ENCODE peak calls at places on chromosomes 16 and 17, in seven cellular contexts. V is colonic mucosa, G is mammary epithelial cell, L is prostate gland, E is left ventricle myocardium inferior, J is brain microvascular endothelial cell, W is cardiac muscle cell. Q is an unnamed sample.

GRCh38 chr17:73182616-73183310 is 10.1 kb upstream of the COG1 start:
- DNase-seq in G (no peak), J (no peak), E (no peak), W (no peak), V (no peak), L (no peak), Q (no peak)

GRCh38 chr16:64478258-64478906 is 643.5 kb downstream of the CDH11 start:
- DNase-seq in V (no peak), E (no peak), W (peak; percentile 14), G (no peak), J (peak; percentile 81), L (peak; percentile 51), Q (no peak)

GRCh38 chr16:12120982-12121652 is 144.6 kb downstream of the SNX29 start:
- DNase-seq in V (no peak), W (no peak), J (no peak), L (no peak), E (no peak), G (no peak), Q (no peak)

GRCh38 chr16:54526916-54527315 is 240.3 kb upstream of the IRX3 start:
- DNase-seq in J (peak; percentile 31), G (peak; percentile 20), E (no peak), V (no peak), L (no peak), W (no peak), Q (no peak)

GRCh38 chr17:73313526-73314127 is 1.8 kb upstream of the CDC42EP4 start:
- DNase-seq in J (no peak), L (no peak), E (no peak), W (no peak), G (no peak), V (no peak), Q (no peak)

GRCh38 chr16:50402298-50402895 is 33.6 kb upstream of the BRD7 start:
- DNase-seq in W (no peak), L (no peak), V (no peak), G (no peak), J (no peak), E (no peak), Q (no peak)

GRCh38 chr17:15972497-15972951 is 27.0 kb downstream of the ZSWIM7 start:
- DNase-seq in J (no peak), L (no peak), V (no peak), G (no peak), W (no peak), E (no peak), Q (no peak)

GRCh38 chr17:38918916-38919315 is 6.5 kb upstream of the LASP1NB start:
- DNase-seq in V (no peak), E (no peak), G (no peak), W (no peak), L (no peak), J (no peak), Q (no peak)

GRCh38 chr16:50467943-50468748 is 80.0 kb upstream of the NKD1 start:
- DNase-seq in E (no peak), G (no peak), J (peak; percentile 3), L (no peak), V (no peak), W (peak; percentile 47), Q (no peak)

GRCh38 chr16:4624827-4625616 is 396 bp downstream of the MGRN1 start:
- DNase-seq in J (peak; percentile 70), E (peak; percentile 60), W (peak; percentile 61), V (peak; percentile 71), G (peak; percentile 63), L (no peak), Q (peak; percentile 70)

GRCh38 chr16:2976201-2976600 is 4.0 kb downstream of the PKMYT1 start:
- DNase-seq in L (no peak), V (no peak), J (no peak), G (no peak), W (no peak), E (no peak), Q (no peak)

GRCh38 chr16:47492428-47493357 is 31.6 kb downstream of the PHKB start:
- DNase-seq in J (peak; percentile 65), L (peak; percentile 11), G (no peak), W (no peak), E (peak; percentile 82), V (peak; percentile 58), Q (peak; percentile 80)

GRCh38 chr17:4968166-4968915 is 724 bp upstream of the SPAG7 start:
- DNase-seq in G (no peak), V (no peak), L (peak; percentile 19), W (peak; percentile 34), E (no peak), J (no peak), Q (no peak)

GRCh38 chr17:22516861-22517636 is 824.7 kb downstream of the KCNJ18 start:
- DNase-seq in W (no peak), L (no peak), V (no peak), G (no peak), J (no peak), E (no peak), Q (no peak)

GRCh38 chr17:4908711-4909496 is 6.0 kb upstream of the CHRNE start:
- DNase-seq in E (peak; percentile 92), G (peak; percentile 94), V (peak; percentile 87), J (peak; percentile 89), W (peak; percentile 91), L (peak; percentile 81), Q (peak; percentile 95)

DNA sequence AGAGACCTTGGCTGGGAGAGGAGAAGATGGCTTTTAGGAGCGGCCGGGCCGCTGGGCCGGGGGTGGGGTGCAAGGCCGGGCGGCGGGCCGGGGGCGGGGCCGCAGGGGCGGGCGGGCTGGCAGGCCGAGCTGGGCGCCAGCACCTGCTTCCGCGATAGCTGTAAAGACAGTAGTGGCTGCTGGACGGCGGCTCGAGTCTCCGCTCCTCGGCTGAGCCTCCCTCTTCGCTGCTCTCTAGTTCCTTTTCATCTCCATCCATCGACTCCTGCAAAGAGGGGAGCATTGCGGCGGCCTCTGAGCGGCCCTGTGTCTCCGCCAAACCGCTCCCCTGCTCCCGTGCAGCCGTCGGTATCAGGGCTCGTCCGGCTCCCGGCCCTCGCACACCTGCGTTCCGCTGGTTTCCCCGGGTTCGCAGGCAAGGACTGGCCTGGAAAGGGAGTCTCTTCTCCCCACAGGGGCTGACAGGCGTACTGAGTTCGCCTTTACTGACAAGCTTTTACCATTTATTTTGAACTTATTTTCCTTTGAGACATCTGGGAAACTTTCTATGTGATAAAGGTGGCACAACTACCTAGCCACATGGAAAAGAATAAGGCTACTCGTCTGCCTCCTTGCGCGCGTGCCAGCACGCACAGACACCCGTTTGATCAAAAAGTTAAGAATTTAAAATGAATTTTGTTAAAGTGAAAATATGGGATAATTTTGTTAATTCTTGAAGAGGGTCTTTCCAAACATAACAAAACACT is at the start of gene C17orf75:
- DNase-seq in V (peak; percentile 81), J (peak; percentile 55), L (peak; percentile 66), E (peak; percentile 80), G (peak; percentile 82), W (peak; percentile 81), Q (peak; percentile 87)
- H3K4me3 ChIP-seq in V (peak within 1 kb of the TSS; percentile 49), J (peak within 1 kb of the TSS; percentile 71), L (peak within 1 kb of the TSS; percentile 53), E (peak within 1 kb of the TSS; percentile 75), G (peak within 1 kb of the TSS; percentile 66), W (peak within 1 kb of the TSS; percentile 55), Q (peak within 1 kb of the TSS; percentile 60)

GRCh38 chr17:1371893-1372590 is 28.0 kb downstream of the YWHAE start:
- DNase-seq in L (no peak), J (no peak), V (no peak), E (no peak), G (no peak), W (no peak), Q (no peak)

GRCh38 chr17:1374426-1375177 is 25.4 kb downstream of the YWHAE start:
- DNase-seq in W (no peak), E (no peak), L (no peak), G (no peak), V (no peak), J (no peak), Q (no peak)

GRCh38 chr17:1375615-1376014 is 24.4 kb downstream of the YWHAE start:
- DNase-seq in E (no peak), J (no peak), L (no peak), W (no peak), V (no peak), G (no peak), Q (no peak)

GRCh38 chr17:1372618-1373017 is 27.4 kb downstream of the YWHAE start:
- DNase-seq in V (no peak), J (no peak), G (no peak), L (no peak), W (no peak), E (no peak), Q (no peak)

DNA sequence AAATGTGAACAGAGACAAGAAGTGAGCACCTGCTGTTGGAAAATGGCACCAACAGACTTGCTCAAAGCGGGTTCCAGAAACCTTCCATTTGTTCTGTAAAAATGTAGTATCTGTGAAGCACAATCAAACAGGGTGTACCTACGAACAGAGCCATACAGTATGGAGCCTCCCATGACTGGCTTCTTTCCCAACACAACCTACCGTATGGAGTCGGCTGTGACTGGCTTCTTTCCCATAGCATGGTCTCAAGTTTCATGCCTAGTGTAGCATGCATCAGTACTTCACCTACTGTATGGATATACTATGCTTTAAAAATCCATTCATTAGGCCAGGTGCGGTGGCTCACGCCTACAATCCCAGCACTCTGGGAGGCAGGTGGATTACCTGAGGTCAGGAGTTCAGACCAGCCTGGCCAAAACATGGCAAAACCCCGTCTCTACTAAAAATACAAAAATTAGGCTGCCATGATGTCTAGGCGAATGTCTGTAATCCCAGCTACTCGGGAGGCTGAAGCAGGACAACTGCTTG is 26.2 kb downstream of the YWHAE start:
- DNase-seq in L (no peak), V (no peak), E (no peak), J (no peak), G (no peak), W (no peak), Q (no peak)
- H3K27ac ChIP-seq in L (peak overlapping the region; percentile 18), V (no peak overlapping the region), E (no peak overlapping the region), J (no peak overlapping the region), G (no peak overlapping the region), W (peak overlapping the region; percentile 22), Q (peak overlapping the region; percentile 64)

DNA sequence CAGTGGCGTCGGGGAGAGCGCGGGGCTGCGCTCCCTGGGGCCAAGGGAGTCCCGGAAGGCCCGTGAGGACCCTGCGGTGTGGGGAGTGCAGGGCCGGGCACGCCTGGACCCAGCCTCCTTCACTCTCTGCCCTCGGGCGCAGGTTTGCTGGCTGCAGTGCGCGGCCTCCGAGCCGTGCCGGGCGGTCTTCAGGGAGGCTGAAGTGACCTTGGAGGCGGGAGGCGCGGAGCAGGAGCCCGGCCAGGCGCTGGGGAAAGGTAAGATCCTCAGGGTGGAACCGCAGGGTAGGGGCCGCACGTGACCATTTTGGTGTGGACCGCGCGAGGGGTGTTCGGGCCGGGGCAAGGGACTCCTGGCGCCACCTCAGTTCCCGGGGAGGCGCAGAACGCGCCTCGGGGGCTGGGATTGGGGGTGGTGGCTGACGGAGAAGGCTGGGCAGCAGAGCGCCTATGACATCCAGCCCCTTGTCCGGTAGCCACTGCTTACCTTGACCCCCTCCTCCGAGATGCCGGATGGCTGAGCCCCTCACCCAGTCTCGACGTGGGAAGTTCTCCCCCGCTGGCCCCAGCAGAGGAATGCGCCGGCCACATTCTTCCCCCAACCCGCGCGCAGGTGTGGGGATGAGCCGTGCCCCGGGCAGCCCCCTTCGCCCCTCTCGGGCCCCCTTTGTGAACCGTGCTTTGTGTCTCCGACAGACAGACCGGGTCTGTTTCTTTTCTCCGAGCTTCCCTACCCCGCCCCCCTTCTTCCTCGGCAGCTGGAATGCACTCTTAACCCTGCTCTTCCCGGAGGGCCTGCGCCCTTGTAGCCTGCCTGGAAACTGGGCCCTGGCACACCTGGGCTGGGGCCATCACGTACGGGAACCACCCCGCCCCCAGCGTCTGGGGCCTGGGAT is 631 bp downstream of the CDH3 start:
- DNase-seq in G (peak; percentile 26), E (no peak), J (no peak), L (peak; percentile 25), W (peak; percentile 87), V (peak; percentile 23), Q (no peak)
- TF ChIP-seq CTCF in G (no peak), E (no peak), J (no peak), L (no peak), W (no peak), V (no peak), Q (no peak)

GRCh38 chr17:28807925-28808641 is 34.5 kb downstream of the FAM222B start:
- DNase-seq in L (peak; percentile 10), W (no peak), G (peak; percentile 85), V (no peak), E (no peak), J (peak; percentile 76), Q (peak; percentile 29)
- H3K4me3 ChIP-seq in L (no peak overlapping the region), W (no peak overlapping the region), G (peak overlapping the region; percentile 15), V (no peak overlapping the region), E (no peak overlapping the region), J (no peak overlapping the region), Q (peak overlapping the region; percentile 35)

Q was measured in tibial artery.